ENCODE peak calls at places on chromosomes 6 and 20, in nine cellular contexts. A is neural crest cell; S is WTC11; M is H4; P is LNCaP clone FGC; T is T-helper 2 cell; G is CD8-positive, alpha-beta memory T cell; D is Right ventricle myocardium superior; C is HFF-Myc. B is an unnamed sample.

GRCh38 chr6:35442693-35443092 is 9.4 kb upstream of the FANCE start:
- DNase-seq in A (no peak), S (no peak), M (no peak), P (no peak), T (no peak), G (no peak), D (no peak), C (no peak), B (no peak)

GRCh38 chr6:4067673-4068072 is 11.3 kb downstream of the FAM217A start:
- DNase-seq in A (no peak), S (no peak), M (no peak), P (no peak), T (no peak), G (no peak), D (no peak), C (no peak), B (no peak)

GRCh38 chr20:63935447-63935846 is 20.8 kb downstream of the UCKL1 start:
- DNase-seq in A (no peak), S (no peak), M (no peak), P (no peak), T (no peak), G (no peak), D (peak), C (no peak), B (no peak)

GRCh38 chr6:86609549-86610388 is 327.6 kb upstream of the HTR1E start:
- DNase-seq in A (no peak), S (no peak), M (no peak), P (no peak), T (no peak), G (no peak), D (no peak), C (no peak), B (no peak)

GRCh38 chr6:140436023-140436811 is 1061.8 kb upstream of the CITED2 start:
- DNase-seq in A (no peak), S (peak), M (peak), P (no peak), T (no peak), G (no peak), D (no peak), C (no peak), B (no peak)

GRCh38 chr6:18340781-18341551 is 46.2 kb upstream of the RNF144B start:
- DNase-seq in A (no peak), S (no peak), M (no peak), P (no peak), T (no peak), G (no peak), D (no peak), C (no peak), B (no peak)

GRCh38 chr20:41133709-41134361 is 3.5 kb upstream of the PLCG1 start:
- DNase-seq in A (no peak), S (no peak), M (no peak), P (no peak), T (peak), G (no peak), D (no peak), C (no peak), B (no peak)

GRCh38 chr6:16338577-16339262 is 100.3 kb downstream of the GMPR start:
- DNase-seq in A (no peak), S (no peak), M (peak), P (no peak), T (no peak), G (no peak), D (peak), C (peak), B (no peak)

GRCh38 chr6:167573461-167574215 is 248.8 kb downstream of the TTLL2 start:
- DNase-seq in A (no peak), S (no peak), M (no peak), P (no peak), T (no peak), G (no peak), D (no peak), C (no peak), B (no peak)

GRCh38 chr6:38370653-38371311 is 268.9 kb downstream of the BTBD9 start:
- DNase-seq in A (no peak), S (no peak), M (no peak), P (no peak), T (no peak), G (no peak), D (no peak), C (no peak), B (no peak)

GRCh38 chr20:42254673-42255072 is 636.5 kb upstream of the CHD6 start:
- DNase-seq in A (no peak), S (no peak), M (no peak), P (no peak), T (no peak), G (no peak), D (no peak), C (no peak), B (no peak)

GRCh38 chr6:45187841-45188240 is 140.3 kb upstream of the RUNX2 start:
- DNase-seq in A (no peak), S (no peak), M (peak), P (no peak), T (no peak), G (no peak), D (no peak), C (peak), B (no peak)

GRCh38 chr6:63636516-63636968 is 940 bp downstream of the PHF3 start:
- DNase-seq in A (peak), S (peak), M (peak), P (no peak), T (peak), G (peak), D (peak), C (no peak), B (peak)

GRCh38 chr6:72826744-72827438 is 205.0 kb downstream of the KCNQ5 start:
- DNase-seq in A (no peak), S (no peak), M (peak), P (no peak), T (no peak), G (no peak), D (no peak), C (no peak), B (no peak)

GRCh38 chr20:37897008-37897548 is 5.8 kb upstream of the VSTM2L start:
- DNase-seq in A (peak), S (peak), M (no peak), P (no peak), T (no peak), G (no peak), D (peak), C (no peak), B (no peak)

GRCh38 chr6:19538086-19538485 is 299.1 kb upstream of the ID4 start:
- DNase-seq in A (no peak), S (peak), M (no peak), P (no peak), T (no peak), G (no peak), D (no peak), C (no peak), B (no peak)

GRCh38 chr6:52330470-52330869 is 31.5 kb upstream of the PAQR8 start:
- DNase-seq in A (no peak), S (no peak), M (no peak), P (no peak), T (no peak), G (no peak), D (no peak), C (no peak), B (no peak)

GRCh38 chr6:5762561-5762968 is 244.2 kb downstream of the NRN1 start:
- DNase-seq in A (no peak), S (no peak), M (no peak), P (no peak), T (no peak), G (no peak), D (peak), C (no peak), B (no peak)

GRCh38 chr20:50980851-50981713 is 22.5 kb downstream of the MOCS3 start:
- DNase-seq in A (peak), S (peak), M (peak), P (no peak), T (peak), G (peak), D (peak), C (no peak), B (no peak)

GRCh38 chr6:35687658-35688604 is 784 bp downstream of the FKBP5 start:
- DNase-seq in A (peak), S (peak), M (peak), P (peak), T (peak), G (peak), D (peak), C (no peak), B (peak)

GRCh38 chr6:158759966-158760617 is 59.1 kb downstream of the EZR start:
- DNase-seq in A (no peak), S (no peak), M (no peak), P (no peak), T (no peak), G (no peak), D (no peak), C (no peak), B (no peak)

GRCh38 chr6:39882567-39882953 is 51.7 kb downstream of the MOCS1 start:
- DNase-seq in A (no peak), S (no peak), M (peak), P (no peak), T (no peak), G (no peak), D (peak), C (peak), B (no peak)

GRCh38 chr6:32637883-32638282 is 677 bp downstream of the HLA-DQA1 start:
- DNase-seq in A (no peak), S (no peak), M (no peak), P (no peak), T (no peak), G (no peak), D (no peak), C (no peak), B (no peak)

GRCh38 chr20:47051936-47052566 is 157.4 kb downstream of the EYA2 start:
- DNase-seq in A (no peak), S (no peak), M (no peak), P (no peak), T (no peak), G (no peak), D (no peak), C (no peak), B (no peak)

GRCh38 chr6:16056263-16056870 is 72.5 kb upstream of the MYLIP start:
- DNase-seq in A (no peak), S (no peak), M (no peak), P (no peak), T (no peak), G (no peak), D (no peak), C (no peak), B (no peak)

GRCh38 chr6:170211404-170212025 is 79.4 kb downstream of the DLL1 start:
- DNase-seq in A (no peak), S (no peak), M (no peak), P (no peak), T (no peak), G (no peak), D (no peak), C (no peak), B (no peak)

GRCh38 chr20:34579191-34579661 is 20.7 kb downstream of the MAP1LC3A start:
- DNase-seq in A (no peak), S (no peak), M (peak), P (peak), T (no peak), G (no peak), D (peak), C (peak), B (peak)

GRCh38 chr6:45607818-45608217 is 230.1 kb upstream of the SUPT3H start:
- DNase-seq in A (no peak), S (no peak), M (peak), P (no peak), T (no peak), G (no peak), D (no peak), C (no peak), B (no peak)

GRCh38 chr6:149271348-149272340 is 45.9 kb upstream of the TAB2 start:
- DNase-seq in A (no peak), S (no peak), M (no peak), P (no peak), T (peak), G (peak), D (no peak), C (no peak), B (no peak)

GRCh38 chr6:169317441-169318202 is 64.0 kb upstream of the THBS2 start:
- DNase-seq in A (no peak), S (no peak), M (no peak), P (no peak), T (no peak), G (no peak), D (no peak), C (no peak), B (no peak)

GRCh38 chr20:50186151-50186885 is 4.3 kb upstream of the CEBPB start:
- DNase-seq in A (peak), S (peak), M (peak), P (no peak), T (peak), G (peak), D (peak), C (peak), B (peak)

GRCh38 chr20:38091447-38092216 is 58.1 kb downstream of the RPRD1B start:
- DNase-seq in A (no peak), S (no peak), M (no peak), P (no peak), T (no peak), G (no peak), D (peak), C (no peak), B (no peak)

GRCh38 chr6:157101166-157101565 is 222.2 kb downstream of the TMEM242 start:
- DNase-seq in A (no peak), S (no peak), M (no peak), P (no peak), T (no peak), G (no peak), D (no peak), C (no peak), B (no peak)

GRCh38 chr6:166957087-166957804 is 896 bp upstream of the RNASET2 start:
- DNase-seq in A (peak), S (peak), M (no peak), P (no peak), T (peak), G (peak), D (peak), C (no peak), B (no peak)

GRCh38 chr6:149766156-149766768 is 16.7 kb downstream of the PCMT1 start:
- DNase-seq in A (no peak), S (no peak), M (peak), P (no peak), T (no peak), G (no peak), D (no peak), C (no peak), B (no peak)

GRCh38 chr6:162124710-162125435 is 602.7 kb downstream of the PRKN start:
- DNase-seq in A (no peak), S (no peak), M (no peak), P (no peak), T (no peak), G (no peak), D (no peak), C (no peak), B (no peak)

GRCh38 chr6:30651143-30651542 is 4.2 kb downstream of the C6orf136 start:
- DNase-seq in A (no peak), S (no peak), M (no peak), P (no peak), T (no peak), G (no peak), D (no peak), C (no peak), B (no peak)

GRCh38 chr20:49569403-49570115 is 1.6 kb upstream of the PTGIS start:
- DNase-seq in A (no peak), S (no peak), M (no peak), P (no peak), T (no peak), G (no peak), D (no peak), C (no peak), B (no peak)

B was measured in hypothalamus.